ENCODE peak calls at places on chromosomes 5 and 9, in eight cellular contexts. E is activated CD8-positive, alpha-beta memory T cell treated with anti-CD3 and anti-CD28 coated beads for 48 hours; L is glomerular endothelial cell; W is ELR; U is AG04449; K is GF-D8; X is nephron progenitor cell; G is hypothalamus. A is an unnamed sample.

GRCh38 chr5:106691701-106692100 is 979.0 kb downstream of the EFNA5 start:
- DNase-seq in E (no peak), L (no peak), W (peak; percentile 46), U (no peak), K (no peak), X (no peak), G (no peak), A (no peak)

GRCh38 chr9:93590609-93591234 is 14.3 kb downstream of the PHF2 start:
- DNase-seq in E (no peak), L (no peak), W (no peak), U (no peak), K (no peak), X (no peak), G (no peak), A (no peak)

GRCh38 chr5:142012186-142012785 is 541 bp downstream of the GNPDA1 start:
- DNase-seq in E (peak; percentile 44), L (no peak), W (peak; percentile 64), U (no peak), K (no peak), X (peak; percentile 26), G (no peak), A (peak; percentile 51)

GRCh38 chr9:21995652-21996275 is 1.2 kb downstream of the CDKN2B-AS1 start:
- DNase-seq in E (no peak), L (no peak), W (peak; percentile 72), U (no peak), K (no peak), X (peak; percentile 58), G (no peak), A (peak; percentile 80)

GRCh38 chr5:87410941-87411340 is 1.8 kb downstream of the CCNH start:
- DNase-seq in E (no peak), L (no peak), W (peak; percentile 55), U (peak; percentile 85), K (no peak), X (no peak), G (no peak), A (no peak)

GRCh38 chr5:59218424-59219045 is 635.7 kb downstream of the RAB3C start:
- DNase-seq in E (no peak), L (no peak), W (peak; percentile 45), U (no peak), K (no peak), X (no peak), G (no peak), A (no peak)

GRCh38 chr5:45385321-45386058 is 310.7 kb downstream of the HCN1 start:
- DNase-seq in E (no peak), L (peak; percentile 87), W (peak; percentile 75), U (no peak), K (peak; percentile 2), X (no peak), G (no peak), A (no peak)

GRCh38 chr5:52727568-52727967 is 60.1 kb upstream of the ITGA1 start:
- DNase-seq in E (no peak), L (peak; percentile 88), W (peak; percentile 94), U (no peak), K (no peak), X (no peak), G (no peak), A (no peak)

GRCh38 chr5:39194466-39195136 is 24.8 kb downstream of the FYB1 start:
- DNase-seq in E (no peak), L (no peak), W (peak; percentile 96), U (peak; percentile 56), K (peak; percentile 39), X (no peak), G (no peak), A (no peak)

GRCh38 chr9:35791321-35791921 is at the start of gene NPR2:
- DNase-seq in E (no peak), L (no peak), W (peak; percentile 61), U (no peak), K (no peak), X (peak; percentile 72), G (no peak), A (no peak)

GRCh38 chr9:134661299-134661698 is 19.7 kb downstream of the COL5A1 start:
- DNase-seq in E (no peak), L (no peak), W (peak; percentile 38), U (no peak), K (no peak), X (no peak), G (no peak), A (no peak)

GRCh38 chr5:132136906-132137305 is 63.3 kb downstream of the CSF2 start:
- DNase-seq in E (no peak), L (no peak), W (peak; percentile 89), U (no peak), K (no peak), X (no peak), G (no peak), A (no peak)

GRCh38 chr9:136720251-136720886 is 8.0 kb downstream of the DIPK1B start:
- DNase-seq in E (no peak), L (no peak), W (no peak), U (no peak), K (no peak), X (peak; percentile 55), G (no peak), A (no peak)

GRCh38 chr9:89139450-89139849 is 39.2 kb downstream of the SHC3 start:
- DNase-seq in E (no peak), L (no peak), W (no peak), U (no peak), K (no peak), X (no peak), G (no peak), A (no peak)

GRCh38 chr5:177588413-177588909 is 3.5 kb upstream of the TMED9 start:
- DNase-seq in E (no peak), L (no peak), W (no peak), U (no peak), K (no peak), X (no peak), G (no peak), A (no peak)

GRCh38 chr5:178223828-178224335 is 8.7 kb downstream of the PHYKPL start:
- DNase-seq in E (no peak), L (no peak), W (no peak), U (no peak), K (no peak), X (peak; percentile 41), G (no peak), A (no peak)

GRCh38 chr5:943874-944620 is 51.4 kb downstream of the TRIP13 start:
- DNase-seq in E (no peak), L (no peak), W (no peak), U (no peak), K (no peak), X (no peak), G (no peak), A (no peak)

GRCh38 chr9:6782981-6783380 is 25.2 kb downstream of the KDM4C start:
- DNase-seq in E (no peak), L (no peak), W (no peak), U (no peak), K (no peak), X (no peak), G (no peak), A (no peak)

GRCh38 chr5:118354806-118355205 is 633.5 kb downstream of the DTWD2 start:
- DNase-seq in E (no peak), L (no peak), W (no peak), U (no peak), K (no peak), X (no peak), G (no peak), A (no peak)

GRCh38 chr5:135038202-135038828 is 4.3 kb upstream of the PITX1 start:
- DNase-seq in E (no peak), L (no peak), W (no peak), U (no peak), K (no peak), X (no peak), G (no peak), A (no peak)

GRCh38 chr5:6505415-6505763 is 56.7 kb downstream of the UBE2QL1 start:
- DNase-seq in E (no peak), L (no peak), W (no peak), U (no peak), K (no peak), X (no peak), G (no peak), A (no peak)

GRCh38 chr5:73867344-73868335 is 241.6 kb downstream of the ARHGEF28 start:
- DNase-seq in E (no peak), L (no peak), W (peak; percentile 54), U (no peak), K (no peak), X (no peak), G (no peak), A (no peak)

GRCh38 chr9:120668399-120668798 is 45.9 kb downstream of the MEGF9 start:
- DNase-seq in E (no peak), L (no peak), W (no peak), U (no peak), K (no peak), X (no peak), G (no peak), A (no peak)

GRCh38 chr5:38379360-38379827 is 121.0 kb downstream of the EGFLAM start:
- DNase-seq in E (no peak), L (no peak), W (no peak), U (no peak), K (no peak), X (peak; percentile 33), G (no peak), A (no peak)

GRCh38 chr9:123250504-123250903 is 17.9 kb downstream of the STRBP start:
- DNase-seq in E (no peak), L (no peak), W (no peak), U (no peak), K (no peak), X (no peak), G (no peak), A (no peak)

GRCh38 chr9:131330814-131331600 is 41.5 kb downstream of the PLPP7 start:
- DNase-seq in E (no peak), L (peak; percentile 41), W (no peak), U (no peak), K (no peak), X (peak; percentile 38), G (no peak), A (no peak)